ENCODE peak calls at places on chromosomes 3 and 15, in ten cellular contexts. R is GM12865, G is cardiac fibroblast, P is A549, J is K562, N is right lobe of liver, E is WTC11, X is prostate gland, T is cardiac muscle cell, U is psoas muscle. C is an unnamed sample.

GRCh38 chr15:66411190-66411589 is 24.5 kb downstream of the MAP2K1 start:
- DNase-seq in G (no peak), U (no peak), J (no peak), R (no peak), P (no peak), N (no peak), X (no peak), T (peak), E (no peak), C (no peak)

GRCh38 chr3:94028093-94028837 is at the start of gene STX19:
- DNase-seq in N (no peak), P (no peak), U (no peak), X (peak), R (no peak), G (peak), J (no peak), E (no peak), T (no peak), C (no peak)

GRCh38 chr15:62588930-62589655 is 424.0 kb upstream of the C2CD4B start:
- DNase-seq in R (no peak), G (peak), P (no peak), U (no peak), X (no peak), N (no peak), E (no peak), J (no peak), T (no peak), C (no peak)

GRCh38 chr3:194802125-194802433 is 116.4 kb downstream of the FAM43A start:
- DNase-seq in X (no peak), N (no peak), J (no peak), P (no peak), E (no peak), T (no peak), R (no peak), G (no peak), U (no peak), C (no peak)

GRCh38 chr3:42097166-42097946 is 6.2 kb downstream of the TRAK1 start:
- DNase-seq in U (no peak), X (no peak), E (no peak), N (no peak), G (peak), R (no peak), T (no peak), J (no peak), P (no peak), C (no peak)

GRCh38 chr15:67732994-67733393 is 92.3 kb upstream of the SKOR1 start:
- DNase-seq in J (no peak), U (no peak), X (no peak), N (no peak), G (no peak), R (no peak), E (no peak), T (no peak), P (no peak), C (no peak)

GRCh38 chr3:184156522-184156955 is 1.4 kb downstream of the DVL3 start:
- DNase-seq in G (peak), T (peak), E (peak), R (no peak), N (peak), X (peak), J (no peak), P (no peak), U (peak), C (peak)

GRCh38 chr15:80918440-80918839 is 71.2 kb downstream of the MESD start:
- DNase-seq in P (no peak), T (no peak), J (no peak), E (no peak), R (no peak), N (no peak), U (no peak), G (no peak), X (no peak), C (no peak)

GRCh38 chr3:10697918-10698317 is 118.1 kb upstream of the SLC6A11 start:
- DNase-seq in R (no peak), T (no peak), J (peak), E (peak), N (no peak), P (no peak), U (no peak), G (peak), X (no peak), C (no peak)

GRCh38 chr3:192364296-192364695 is 363.0 kb downstream of the FGF12 start:
- DNase-seq in R (no peak), N (no peak), P (no peak), J (no peak), T (no peak), X (no peak), E (no peak), G (no peak), U (no peak), C (no peak)

GRCh38 chr15:41017051-41017735 is 63.9 kb downstream of the CHAC1 start:
- DNase-seq in P (no peak), X (no peak), R (no peak), E (no peak), T (no peak), G (no peak), U (no peak), J (no peak), N (no peak), C (no peak)

GRCh38 chr15:41020829-41021228 is 67.6 kb downstream of the CHAC1 start:
- DNase-seq in J (no peak), T (no peak), R (no peak), E (no peak), U (no peak), N (no peak), X (no peak), G (no peak), P (no peak), C (no peak)

GRCh38 chr15:41020311-41020710 is 67.0 kb downstream of the CHAC1 start:
- DNase-seq in X (no peak), U (no peak), E (no peak), T (no peak), G (no peak), R (no peak), J (no peak), P (no peak), N (no peak), C (no peak)

GRCh38 chr15:41019174-41019573 is 65.9 kb downstream of the CHAC1 start:
- DNase-seq in P (no peak), J (no peak), N (no peak), E (no peak), T (no peak), G (no peak), R (no peak), X (no peak), U (no peak), C (no peak)

DNA sequence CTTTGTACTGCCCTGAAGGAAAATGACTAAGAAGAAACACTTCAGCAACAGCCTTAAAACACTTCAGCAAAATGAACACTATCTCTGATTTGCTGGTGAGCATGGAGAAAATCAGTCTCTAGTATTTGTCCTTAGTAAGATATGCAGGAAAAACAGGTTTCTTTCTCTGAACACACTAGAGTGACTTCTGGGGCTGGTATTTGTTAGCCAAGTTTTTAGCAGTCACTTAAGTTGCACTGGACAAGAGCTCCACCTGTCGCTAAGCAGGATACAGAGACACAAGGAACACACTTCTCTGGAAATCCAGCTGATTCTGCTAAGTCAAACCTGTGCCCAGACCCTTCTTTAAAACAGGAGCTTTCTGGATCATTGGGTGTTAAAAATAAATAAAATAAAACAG is 65.3 kb downstream of the CHAC1 start:
- DNase-seq in E (no peak), J (no peak), R (no peak), T (peak), X (peak), G (peak), U (no peak), N (no peak), P (no peak), C (no peak)
- TF ChIP-seq CTCF in E (no peak), J (no peak), R (no peak), T (peak), X (peak), G (no peak), U (peak), N (peak), P (no peak), C (no peak)

GRCh38 chr3:172813462-172813861 is 62.9 kb downstream of the ECT2 start:
- DNase-seq in G (no peak), T (no peak), R (no peak), P (no peak), E (no peak), U (no peak), X (no peak), N (no peak), J (no peak), C (no peak)

GRCh38 chr3:172804323-172804722 is 53.8 kb downstream of the ECT2 start:
- DNase-seq in G (no peak), X (no peak), J (no peak), P (no peak), N (no peak), E (no peak), T (no peak), R (no peak), U (no peak), C (no peak)

GRCh38 chr3:172811099-172811498 is 60.6 kb downstream of the ECT2 start:
- DNase-seq in T (no peak), N (no peak), X (no peak), R (no peak), E (no peak), J (no peak), P (no peak), U (no peak), G (no peak), C (no peak)

GRCh38 chr3:172803489-172803888 is 53.0 kb downstream of the ECT2 start:
- DNase-seq in J (no peak), P (no peak), U (no peak), X (no peak), E (no peak), T (no peak), N (no peak), R (no peak), G (no peak), C (no peak)

GRCh38 chr3:172808969-172809546 is 58.5 kb downstream of the ECT2 start:
- DNase-seq in P (no peak), E (no peak), R (peak), G (peak), J (no peak), X (no peak), N (no peak), T (peak), U (no peak), C (no peak)
- TF ChIP-seq CTCF in P (peak), E (peak), R (peak), G (no peak), J (no peak), X (no peak), N (peak), T (peak), U (peak), C (peak)

GRCh38 chr3:182713743-182714517 is 79.4 kb upstream of the ATP11B start:
- DNase-seq in N (no peak), E (no peak), X (no peak), J (peak), R (peak), T (peak), U (no peak), G (peak), P (peak), C (peak)
- TF ChIP-seq CTCF in N (peak), E (peak), X (no peak), J (peak), R (peak), T (peak), U (peak), G (peak), P (peak), C (peak)

DNA sequence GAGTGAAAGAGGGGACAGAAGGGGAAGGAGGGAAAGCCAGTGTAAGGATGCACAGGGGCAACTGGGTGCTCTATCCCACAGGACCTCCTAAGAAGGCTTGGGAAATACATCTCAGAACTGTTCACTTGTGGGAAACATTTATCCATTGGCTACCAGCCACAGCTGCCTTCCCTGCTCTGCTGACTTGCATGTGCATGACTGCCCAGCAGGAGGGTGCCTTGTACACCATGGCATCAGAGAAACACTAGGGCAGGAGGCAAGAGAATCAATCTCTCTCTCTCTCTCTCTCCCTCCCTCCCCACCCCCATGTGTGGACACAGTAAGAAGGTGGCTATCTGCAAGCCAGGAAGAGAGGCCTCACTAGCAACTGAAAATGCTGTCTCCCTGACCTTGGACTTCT is 62.9 kb upstream of the ZBTB38 start:
- DNase-seq in X (no peak), E (no peak), G (peak), U (no peak), P (peak), R (peak), N (no peak), J (no peak), T (no peak), C (no peak)
- TF ChIP-seq CTCF in X (no peak), E (no peak), G (peak), U (no peak), P (no peak), R (no peak), N (no peak), J (no peak), T (peak), C (no peak)

DNA sequence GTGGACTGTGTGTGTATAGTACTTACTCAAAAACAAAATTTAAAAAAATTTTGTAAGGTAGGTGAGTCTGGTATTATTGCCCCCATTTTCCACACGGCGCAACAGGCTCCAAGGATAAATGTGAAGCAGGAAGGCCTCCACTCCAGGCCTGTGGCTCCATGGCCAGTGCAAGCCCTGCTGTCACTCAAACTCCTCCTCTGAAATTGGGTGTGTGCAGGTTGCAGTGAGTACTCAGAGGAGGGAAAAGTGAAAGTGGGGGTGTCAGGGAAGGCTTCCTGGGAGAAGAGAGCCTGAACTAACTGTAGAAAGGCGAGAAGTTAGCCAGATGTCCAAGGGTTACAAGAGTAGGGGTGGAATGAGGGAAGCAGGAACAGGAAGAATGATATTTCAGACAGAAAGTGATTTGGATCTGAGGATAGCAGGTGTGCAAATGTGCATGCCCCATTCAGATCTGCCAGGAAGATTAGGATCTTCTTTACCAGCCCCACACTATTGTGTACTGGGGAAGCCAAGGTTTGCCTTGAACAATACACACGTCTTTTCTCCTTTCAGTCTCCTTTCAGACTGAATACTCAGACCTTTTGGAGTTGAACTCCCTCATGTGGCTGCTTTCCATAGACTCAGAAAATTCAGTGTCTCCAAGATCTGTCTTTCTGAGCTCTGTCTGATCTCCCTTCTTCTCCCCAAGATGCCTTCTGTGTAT is 48.7 kb upstream of the RYK start:
- DNase-seq in R (no peak), G (peak), X (no peak), P (no peak), J (no peak), E (no peak), U (no peak), N (no peak), T (peak), C (no peak)
- TF ChIP-seq CTCF in R (no peak), G (peak), X (no peak), P (peak), J (no peak), E (no peak), U (no peak), N (peak), T (peak), C (no peak)

GRCh38 chr3:22431334-22431733 is 680.3 kb upstream of the ZNF385D start:
- DNase-seq in J (no peak), G (no peak), T (no peak), E (no peak), U (no peak), X (no peak), P (no peak), N (no peak), R (no peak), C (no peak)
- TF ChIP-seq CTCF in J (no peak), G (no peak), T (no peak), E (no peak), U (no peak), X (no peak), P (no peak), N (no peak), R (no peak), C (no peak)

GRCh38 chr3:126755866-126756265 is 51.8 kb downstream of the CHCHD6 start:
- DNase-seq in N (no peak), G (no peak), E (no peak), T (no peak), P (no peak), R (no peak), J (no peak), U (no peak), X (no peak), C (no peak)
- TF ChIP-seq CTCF in N (no peak), G (no peak), E (no peak), T (no peak), P (no peak), R (no peak), J (no peak), U (no peak), X (no peak), C (no peak)

DNA sequence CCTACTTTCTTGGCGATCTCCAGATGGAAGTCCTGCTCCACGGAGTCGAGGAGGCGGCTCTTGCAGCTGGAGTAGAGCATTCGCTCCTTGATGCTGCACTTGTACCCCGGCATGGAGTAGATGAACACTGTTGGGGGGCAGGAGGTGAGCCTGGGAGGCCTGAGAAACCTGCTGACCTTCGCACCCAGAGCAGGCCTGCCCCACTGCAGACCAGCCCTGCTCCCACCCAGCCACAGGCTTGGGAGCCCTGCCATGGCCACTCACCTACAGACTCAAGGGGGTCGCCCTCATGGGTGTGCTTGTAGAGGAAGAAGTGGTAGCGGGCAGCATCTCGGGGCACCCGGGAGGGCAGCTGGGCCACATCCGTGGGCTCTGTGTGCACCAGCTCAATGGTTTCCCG is 4.2 kb upstream of the TLR9 start:
- DNase-seq in R (no peak), J (no peak), P (no peak), X (no peak), G (no peak), T (no peak), N (no peak), U (peak), E (no peak), C (no peak)
- TF ChIP-seq CTCF in R (no peak), J (no peak), P (no peak), X (no peak), G (no peak), T (no peak), N (no peak), U (no peak), E (no peak), C (no peak)